ENCODE peak calls at places on chromosomes 3 and 15, in ten cellular contexts. M is pancreas; N is CD8-positive, alpha-beta memory T cell; R is IMR-90; X is GM12865; H is ovary; A is cardiac fibroblast; K is epithelial cell of esophagus; J is CD4-positive, alpha-beta memory T cell; I is fibroblast of pulmonary artery. E is an unnamed sample.
A peak's percentile ranks its signal among the peaks of the same experiment; 100 is the strongest.

GRCh38 chr3:38698760-38699159 is 49.3 kb upstream of the SCN5A start:
- DNase-seq in M (no peak), N (no peak), R (no peak), X (no peak), H (no peak), A (no peak), K (no peak), J (no peak), I (no peak), E (no peak)

GRCh38 chr3:120022729-120023128 is 71.5 kb downstream of the GSK3B start:
- DNase-seq in M (no peak), N (no peak), R (peak; percentile 31), X (no peak), H (no peak), A (peak; percentile 60), K (no peak), J (no peak), I (peak; percentile 71), E (no peak)

GRCh38 chr3:5465183-5465582 is 277.7 kb downstream of the EDEM1 start:
- DNase-seq in M (no peak), N (no peak), R (no peak), X (no peak), H (no peak), A (no peak), K (no peak), J (no peak), I (no peak), E (no peak)

GRCh38 chr3:194042947-194043346 is 93.0 kb upstream of the HES1 start:
- DNase-seq in M (no peak), N (no peak), R (peak; percentile 83), X (no peak), H (no peak), A (peak; percentile 47), K (peak; percentile 63), J (no peak), I (peak; percentile 57), E (no peak)

GRCh38 chr15:30922469-30923311 is 19.0 kb downstream of the FAN1 start:
- DNase-seq in M (no peak), N (no peak), R (peak; percentile 50), X (no peak), H (no peak), A (peak; percentile 23), K (peak; percentile 81), J (no peak), I (peak; percentile 29), E (no peak)

GRCh38 chr15:42094512-42094963 is at the start of gene PLA2G4D:
- DNase-seq in M (no peak), N (no peak), R (no peak), X (peak; percentile 25), H (no peak), A (no peak), K (peak; percentile 49), J (no peak), I (no peak), E (no peak)

GRCh38 chr15:98954411-98954810 is 53.2 kb downstream of the PGPEP1L start:
- DNase-seq in M (no peak), N (no peak), R (peak; percentile 88), X (no peak), H (peak; percentile 69), A (peak; percentile 79), K (no peak), J (no peak), I (peak; percentile 36), E (peak; percentile 52)

GRCh38 chr3:188819939-188820338 is 351.8 kb upstream of the TPRG1 start:
- DNase-seq in M (no peak), N (no peak), R (peak; percentile 35), X (no peak), H (no peak), A (peak; percentile 72), K (no peak), J (no peak), I (peak; percentile 77), E (no peak)

GRCh38 chr3:13289771-13290285 is 130.3 kb downstream of the NUP210 start:
- DNase-seq in M (no peak), N (no peak), R (no peak), X (no peak), H (no peak), A (no peak), K (no peak), J (no peak), I (no peak), E (no peak)

GRCh38 chr3:113552851-113553250 is 20.5 kb downstream of the SIDT1 start:
- DNase-seq in M (no peak), N (peak; percentile 53), R (no peak), X (peak; percentile 44), H (no peak), A (no peak), K (no peak), J (peak; percentile 27), I (no peak), E (no peak)

GRCh38 chr15:39199076-39199475 is 381.8 kb upstream of the THBS1 start:
- DNase-seq in M (no peak), N (no peak), R (peak; percentile 69), X (no peak), H (peak; percentile 46), A (no peak), K (no peak), J (no peak), I (no peak), E (no peak)

GRCh38 chr3:177281292-177281942 is 84.1 kb upstream of the TBL1XR1 start:
- DNase-seq in M (no peak), N (no peak), R (no peak), X (peak; percentile 67), H (no peak), A (no peak), K (no peak), J (no peak), I (no peak), E (peak; percentile 59)

GRCh38 chr15:28080386-28080785 is 18.7 kb downstream of the OCA2 start:
- DNase-seq in M (no peak), N (no peak), R (no peak), X (no peak), H (no peak), A (no peak), K (no peak), J (no peak), I (no peak), E (no peak)

GRCh38 chr15:70852501-70853269 is 1.3 kb downstream of the LARP6 start:
- DNase-seq in M (no peak), N (no peak), R (peak; percentile 88), X (no peak), H (no peak), A (peak; percentile 79), K (peak; percentile 87), J (no peak), I (peak; percentile 28), E (no peak)

GRCh38 chr15:70853270-70853854 is 595 bp downstream of the LARP6 start:
- DNase-seq in M (peak; percentile 70), N (no peak), R (peak; percentile 87), X (peak; percentile 55), H (peak; percentile 64), A (peak; percentile 71), K (peak; percentile 65), J (no peak), I (peak; percentile 63), E (no peak)

GRCh38 chr15:70853855-70854668 is at the start of gene LARP6:
- DNase-seq in M (peak; percentile 83), N (no peak), R (peak; percentile 36), X (peak; percentile 66), H (peak; percentile 72), A (peak; percentile 29), K (no peak), J (no peak), I (peak; percentile 38), E (no peak)

GRCh38 chr15:70854669-70854976 is 666 bp upstream of the LARP6 start:
- DNase-seq in M (no peak), N (no peak), R (peak; percentile 62), X (peak; percentile 30), H (peak; percentile 52), A (peak; percentile 77), K (peak; percentile 51), J (no peak), I (peak; percentile 46), E (no peak)

GRCh38 chr15:70851889-70852288 is 2.1 kb downstream of the LARP6 start:
- DNase-seq in M (no peak), N (no peak), R (no peak), X (no peak), H (no peak), A (no peak), K (no peak), J (no peak), I (no peak), E (no peak)
- H3K4me3 ChIP-seq in M (no peak overlapping the region), N (no peak overlapping the region), R (peak overlapping the region; percentile 95), X (no peak overlapping the region), H (no peak overlapping the region), A (peak overlapping the region; percentile 72), K (no peak overlapping the region), J (no peak overlapping the region), I (peak overlapping the region; percentile 86), E (no peak overlapping the region)

GRCh38 chr3:183532620-183533409 is 22.7 kb downstream of the KLHL6 start:
- DNase-seq in M (no peak), N (no peak), R (no peak), X (no peak), H (no peak), A (no peak), K (no peak), J (no peak), I (no peak), E (no peak)
- H3K4me3 ChIP-seq in M (no peak overlapping the region), N (no peak overlapping the region), R (no peak overlapping the region), X (no peak overlapping the region), H (no peak overlapping the region), A (no peak overlapping the region), K (no peak overlapping the region), J (no peak overlapping the region), I (no peak overlapping the region), E (no peak overlapping the region)

GRCh38 chr3:35393916-35394315 is 245.4 kb upstream of the ARPP21 start:
- DNase-seq in M (no peak), N (no peak), R (no peak), X (no peak), H (no peak), A (peak; percentile 50), K (peak; percentile 25), J (no peak), I (peak; percentile 41), E (no peak)
- H3K4me3 ChIP-seq in M (no peak overlapping the region), N (no peak overlapping the region), R (no peak overlapping the region), X (no peak overlapping the region), H (no peak overlapping the region), A (no peak overlapping the region), K (no peak overlapping the region), J (no peak overlapping the region), I (no peak overlapping the region), E (no peak overlapping the region)

DNA sequence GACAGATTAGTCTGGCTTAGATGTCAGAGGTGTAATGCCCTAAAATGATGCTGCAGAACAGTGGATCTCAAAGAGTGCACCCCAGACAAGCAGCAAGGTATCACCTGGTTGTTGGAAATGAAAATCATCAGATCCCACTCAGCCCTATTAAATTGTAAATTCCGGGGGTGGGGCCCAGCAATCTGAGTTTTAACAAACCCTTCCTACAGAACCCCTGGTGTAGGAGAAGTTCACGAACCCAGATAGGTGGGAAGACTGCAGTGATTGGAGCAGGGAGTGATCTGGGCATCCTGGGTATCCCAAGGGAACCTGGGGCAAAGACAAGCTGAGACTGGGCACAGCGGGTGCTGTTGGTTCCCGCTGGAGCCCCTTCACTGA is 24.3 kb upstream of the THRB start:
- DNase-seq in M (no peak), N (no peak), R (no peak), X (no peak), H (no peak), A (no peak), K (no peak), J (no peak), I (no peak), E (no peak)
- H3K4me3 ChIP-seq in M (no peak overlapping the region), N (no peak overlapping the region), R (no peak overlapping the region), X (no peak overlapping the region), H (no peak overlapping the region), A (no peak overlapping the region), K (no peak overlapping the region), J (no peak overlapping the region), I (no peak overlapping the region), E (no peak overlapping the region)